ENCODE peak calls at places on chromosomes 5 and 9, in four cellular contexts. One of them, this sample, is unnamed.
A peak's percentile ranks its signal among the peaks of the same experiment; 100 is the strongest.

GRCh38 chr5:130964238-130965192 is 200.5 kb downstream of the HINT1 start:
- DNase-seq in sciatic nerve: no peak
- DNase-seq in astrocyte of the hippocampus: no peak
- DNase-seq in CD4-positive, CD25-positive, alpha-beta regulatory T cell: no peak
- DNase-seq in this sample: no peak

GRCh38 chr5:58197875-58198274 is 262.0 kb downstream of the PLK2 start:
- DNase-seq in sciatic nerve: no peak
- DNase-seq in astrocyte of the hippocampus: no peak
- DNase-seq in CD4-positive, CD25-positive, alpha-beta regulatory T cell: no peak
- DNase-seq in this sample: no peak

GRCh38 chr9:134895849-134896833 is 15.5 kb downstream of the FCN2 start:
- DNase-seq in sciatic nerve: peak; percentile 80
- DNase-seq in astrocyte of the hippocampus: peak; percentile 92
- DNase-seq in CD4-positive, CD25-positive, alpha-beta regulatory T cell: no peak
- DNase-seq in this sample: no peak

GRCh38 chr9:133754187-133754586 is 16.0 kb upstream of the SARDH start:
- DNase-seq in sciatic nerve: no peak
- DNase-seq in astrocyte of the hippocampus: no peak
- DNase-seq in CD4-positive, CD25-positive, alpha-beta regulatory T cell: no peak
- DNase-seq in this sample: peak; percentile 34

GRCh38 chr9:74742792-74743389 is 144.8 kb downstream of the TRPM6 start:
- DNase-seq in sciatic nerve: no peak
- DNase-seq in astrocyte of the hippocampus: peak; percentile 72
- DNase-seq in CD4-positive, CD25-positive, alpha-beta regulatory T cell: no peak
- DNase-seq in this sample: no peak

GRCh38 chr9:87112656-87113055 is 165.3 kb upstream of the GAS1 start:
- DNase-seq in sciatic nerve: no peak
- DNase-seq in astrocyte of the hippocampus: peak; percentile 13
- DNase-seq in CD4-positive, CD25-positive, alpha-beta regulatory T cell: no peak
- DNase-seq in this sample: no peak

GRCh38 chr5:179112469-179113142 is 52.4 kb downstream of the ZNF354C start:
- DNase-seq in sciatic nerve: no peak
- DNase-seq in astrocyte of the hippocampus: no peak
- DNase-seq in CD4-positive, CD25-positive, alpha-beta regulatory T cell: no peak
- DNase-seq in this sample: no peak

GRCh38 chr9:114452219-114453169 is 52.8 kb downstream of the WHRN start:
- DNase-seq in sciatic nerve: no peak
- DNase-seq in astrocyte of the hippocampus: no peak
- DNase-seq in CD4-positive, CD25-positive, alpha-beta regulatory T cell: peak; percentile 26
- DNase-seq in this sample: no peak

GRCh38 chr5:142364251-142365145 is 39.7 kb upstream of the SPRY4 start:
- DNase-seq in sciatic nerve: peak; percentile 83
- DNase-seq in astrocyte of the hippocampus: no peak
- DNase-seq in CD4-positive, CD25-positive, alpha-beta regulatory T cell: no peak
- DNase-seq in this sample: peak; percentile 96

GRCh38 chr5:90168399-90168798 is 241.2 kb downstream of the CETN3 start:
- DNase-seq in sciatic nerve: no peak
- DNase-seq in astrocyte of the hippocampus: no peak
- DNase-seq in CD4-positive, CD25-positive, alpha-beta regulatory T cell: no peak
- DNase-seq in this sample: no peak

GRCh38 chr5:136205061-136205702 is 12.2 kb upstream of the SMIM32 start:
- DNase-seq in sciatic nerve: no peak
- DNase-seq in astrocyte of the hippocampus: peak; percentile 83
- DNase-seq in CD4-positive, CD25-positive, alpha-beta regulatory T cell: no peak
- DNase-seq in this sample: no peak

GRCh38 chr9:86483496-86483895 is 129.3 kb upstream of the TUT7 start:
- DNase-seq in sciatic nerve: no peak
- DNase-seq in astrocyte of the hippocampus: no peak
- DNase-seq in CD4-positive, CD25-positive, alpha-beta regulatory T cell: no peak
- DNase-seq in this sample: no peak

GRCh38 chr9:134217431-134218210 is 53.3 kb upstream of the RNU6ATAC start:
- DNase-seq in sciatic nerve: peak; percentile 52
- DNase-seq in astrocyte of the hippocampus: no peak
- DNase-seq in CD4-positive, CD25-positive, alpha-beta regulatory T cell: no peak
- DNase-seq in this sample: no peak

GRCh38 chr9:121267689-121268597 is at the start of gene GSN:
- DNase-seq in sciatic nerve: peak; percentile 92
- DNase-seq in astrocyte of the hippocampus: peak; percentile 82
- DNase-seq in CD4-positive, CD25-positive, alpha-beta regulatory T cell: peak; percentile 19
- DNase-seq in this sample: no peak

GRCh38 chr5:128062172-128062746 is 21.3 kb upstream of the SLC12A2 start:
- DNase-seq in sciatic nerve: no peak
- DNase-seq in astrocyte of the hippocampus: peak; percentile 75
- DNase-seq in CD4-positive, CD25-positive, alpha-beta regulatory T cell: no peak
- DNase-seq in this sample: no peak

GRCh38 chr5:31809037-31809910 is 170.3 kb downstream of the PDZD2 start:
- DNase-seq in sciatic nerve: peak; percentile 79
- DNase-seq in astrocyte of the hippocampus: peak; percentile 87
- DNase-seq in CD4-positive, CD25-positive, alpha-beta regulatory T cell: no peak
- DNase-seq in this sample: peak; percentile 77

GRCh38 chr9:123335227-123335985 is 20.6 kb upstream of the CRB2 start:
- DNase-seq in sciatic nerve: no peak
- DNase-seq in astrocyte of the hippocampus: peak; percentile 95
- DNase-seq in CD4-positive, CD25-positive, alpha-beta regulatory T cell: no peak
- DNase-seq in this sample: no peak

GRCh38 chr5:63228154-63228553 is 649.5 kb downstream of the LRRC70 start:
- DNase-seq in sciatic nerve: no peak
- DNase-seq in astrocyte of the hippocampus: no peak
- DNase-seq in CD4-positive, CD25-positive, alpha-beta regulatory T cell: no peak
- DNase-seq in this sample: no peak

GRCh38 chr9:89372230-89372816 is 54.0 kb downstream of the SECISBP2 start:
- DNase-seq in sciatic nerve: no peak
- DNase-seq in astrocyte of the hippocampus: no peak
- DNase-seq in CD4-positive, CD25-positive, alpha-beta regulatory T cell: peak; percentile 39
- DNase-seq in this sample: no peak

GRCh38 chr9:80049096-80049495 is 477.3 kb downstream of the TLE4 start:
- DNase-seq in sciatic nerve: no peak
- DNase-seq in astrocyte of the hippocampus: no peak
- DNase-seq in CD4-positive, CD25-positive, alpha-beta regulatory T cell: no peak
- DNase-seq in this sample: no peak

GRCh38 chr9:108525214-108525613 is 330.6 kb downstream of the ACTL7B start:
- DNase-seq in sciatic nerve: no peak
- DNase-seq in astrocyte of the hippocampus: no peak
- DNase-seq in CD4-positive, CD25-positive, alpha-beta regulatory T cell: no peak
- DNase-seq in this sample: no peak

GRCh38 chr9:129998491-129999122 is 44.4 kb downstream of the FNBP1 start:
- DNase-seq in sciatic nerve: no peak
- DNase-seq in astrocyte of the hippocampus: no peak
- DNase-seq in CD4-positive, CD25-positive, alpha-beta regulatory T cell: no peak
- DNase-seq in this sample: no peak

GRCh38 chr9:2281803-2282185 is 266.6 kb downstream of the SMARCA2 start:
- DNase-seq in sciatic nerve: no peak
- DNase-seq in astrocyte of the hippocampus: peak; percentile 80
- DNase-seq in CD4-positive, CD25-positive, alpha-beta regulatory T cell: no peak
- DNase-seq in this sample: no peak

GRCh38 chr9:91415290-91415689 is 8.3 kb downstream of the NFIL3 start:
- DNase-seq in sciatic nerve: no peak
- DNase-seq in astrocyte of the hippocampus: no peak
- DNase-seq in CD4-positive, CD25-positive, alpha-beta regulatory T cell: no peak
- DNase-seq in this sample: no peak

GRCh38 chr9:36486454-36486932 is 86.2 kb upstream of the MELK start:
- DNase-seq in sciatic nerve: no peak
- DNase-seq in astrocyte of the hippocampus: peak; percentile 51
- DNase-seq in CD4-positive, CD25-positive, alpha-beta regulatory T cell: no peak
- DNase-seq in this sample: no peak

GRCh38 chr9:30597609-30598008 is 1786.8 kb upstream of the ACO1 start:
- DNase-seq in sciatic nerve: no peak
- DNase-seq in astrocyte of the hippocampus: no peak
- DNase-seq in CD4-positive, CD25-positive, alpha-beta regulatory T cell: no peak
- DNase-seq in this sample: no peak

GRCh38 chr5:53537711-53538110 is 22.7 kb upstream of the NDUFS4 start:
- DNase-seq in sciatic nerve: no peak
- DNase-seq in astrocyte of the hippocampus: no peak
- DNase-seq in CD4-positive, CD25-positive, alpha-beta regulatory T cell: no peak
- DNase-seq in this sample: no peak

GRCh38 chr9:136625101-136626065 is 37.3 kb upstream of the EGFL7 start:
- DNase-seq in sciatic nerve: peak; percentile 90
- DNase-seq in astrocyte of the hippocampus: peak; percentile 80
- DNase-seq in CD4-positive, CD25-positive, alpha-beta regulatory T cell: no peak
- DNase-seq in this sample: no peak

GRCh38 chr5:143201589-143201988 is 201.9 kb downstream of the NR3C1 start:
- DNase-seq in sciatic nerve: no peak
- DNase-seq in astrocyte of the hippocampus: no peak
- DNase-seq in CD4-positive, CD25-positive, alpha-beta regulatory T cell: no peak
- DNase-seq in this sample: no peak

GRCh38 chr9:127463382-127463781 is 12.1 kb downstream of the LRSAM1 start:
- DNase-seq in sciatic nerve: no peak
- DNase-seq in astrocyte of the hippocampus: no peak
- DNase-seq in CD4-positive, CD25-positive, alpha-beta regulatory T cell: no peak
- DNase-seq in this sample: no peak

GRCh38 chr9:98971168-98971914 is 27.6 kb downstream of the COL15A1 start:
- DNase-seq in sciatic nerve: no peak
- DNase-seq in astrocyte of the hippocampus: peak; percentile 84
- DNase-seq in CD4-positive, CD25-positive, alpha-beta regulatory T cell: no peak
- DNase-seq in this sample: no peak

GRCh38 chr5:43409809-43410271 is 2.4 kb downstream of the CCL28 start:
- DNase-seq in sciatic nerve: no peak
- DNase-seq in astrocyte of the hippocampus: no peak
- DNase-seq in CD4-positive, CD25-positive, alpha-beta regulatory T cell: no peak
- DNase-seq in this sample: no peak

GRCh38 chr5:90161399-90161798 is 248.2 kb downstream of the CETN3 start:
- DNase-seq in sciatic nerve: peak; percentile 70
- DNase-seq in astrocyte of the hippocampus: peak; percentile 38
- DNase-seq in CD4-positive, CD25-positive, alpha-beta regulatory T cell: no peak
- DNase-seq in this sample: no peak

GRCh38 chr9:90642570-90643539 is at the start of gene DIRAS2:
- DNase-seq in sciatic nerve: no peak
- DNase-seq in astrocyte of the hippocampus: peak; percentile 78
- DNase-seq in CD4-positive, CD25-positive, alpha-beta regulatory T cell: no peak
- DNase-seq in this sample: no peak

GRCh38 chr5:155027993-155028629 is 14.6 kb downstream of the KIF4B start:
- DNase-seq in sciatic nerve: no peak
- DNase-seq in astrocyte of the hippocampus: no peak
- DNase-seq in CD4-positive, CD25-positive, alpha-beta regulatory T cell: no peak
- DNase-seq in this sample: no peak

GRCh38 chr9:133864011-133864410 is 125.9 kb upstream of the SARDH start:
- DNase-seq in sciatic nerve: no peak
- DNase-seq in astrocyte of the hippocampus: no peak
- DNase-seq in CD4-positive, CD25-positive, alpha-beta regulatory T cell: no peak
- DNase-seq in this sample: no peak

GRCh38 chr5:143355710-143356109 is 47.8 kb downstream of the NR3C1 start:
- DNase-seq in sciatic nerve: peak; percentile 81
- DNase-seq in astrocyte of the hippocampus: peak; percentile 91
- DNase-seq in CD4-positive, CD25-positive, alpha-beta regulatory T cell: peak; percentile 35
- DNase-seq in this sample: peak; percentile 91

GRCh38 chr5:179129607-179130071 is 69.5 kb downstream of the ZNF354C start:
- DNase-seq in sciatic nerve: no peak
- DNase-seq in astrocyte of the hippocampus: no peak
- DNase-seq in CD4-positive, CD25-positive, alpha-beta regulatory T cell: no peak
- DNase-seq in this sample: peak; percentile 66